ENCODE peak calls at places on chromosomes 13 and 19, in five cellular contexts. W is lung; V is CD4-positive, alpha-beta memory T cell; Y is GM23248; N is A549. U is an unnamed sample. For H3K4me1, the result is how much of the 10 kb centered on the place peaks cover.

GRCh38 chr13:79079351-79079839 is 326.7 kb downstream of the RBM26 start:
- DNase-seq in W (no peak), V (no peak), Y (no peak), N (no peak), U (no peak)

GRCh38 chr13:112249644-112250610 is 126.2 kb upstream of the SPACA7 start:
- DNase-seq in W (peak), V (no peak), Y (no peak), N (no peak), U (no peak)

GRCh38 chr19:1067341-1068103 is 555 bp downstream of the ARHGAP45 start:
- DNase-seq in W (no peak), V (peak), Y (no peak), N (no peak), U (peak)

GRCh38 chr13:51020600-51020999 is 90.5 kb downstream of the C13orf42 start:
- DNase-seq in W (no peak), V (no peak), Y (no peak), N (no peak), U (no peak)

GRCh38 chr13:27569405-27569804 is 50.9 kb downstream of the LNX2 start:
- DNase-seq in W (no peak), V (no peak), Y (no peak), N (no peak), U (no peak)

GRCh38 chr19:40567040-40567749 is 9.5 kb upstream of the SHKBP1 start:
- DNase-seq in W (no peak), V (no peak), Y (peak), N (peak), U (no peak)

GRCh38 chr13:46341112-46341711 is 45.8 kb downstream of the RUBCNL start:
- DNase-seq in W (no peak), V (no peak), Y (peak), N (no peak), U (no peak)

GRCh38 chr19:29378126-29378525 is 147.7 kb upstream of the VSTM2B start:
- DNase-seq in W (peak), V (no peak), Y (no peak), N (no peak), U (no peak)

GRCh38 chr13:50850445-50850844 is 7.0 kb upstream of the DLEU7 start:
- DNase-seq in W (no peak), V (no peak), Y (no peak), N (no peak), U (no peak)

GRCh38 chr19:41886761-41887710 is 4.1 kb downstream of the ARHGEF1 start:
- DNase-seq in W (no peak), V (peak), Y (no peak), N (no peak), U (peak)

GRCh38 chr13:93233997-93234416 is 7.4 kb downstream of the GPC6 start:
- DNase-seq in W (no peak), V (no peak), Y (no peak), N (peak), U (no peak)

GRCh38 chr13:89457977-89458376 is 1786.8 kb downstream of the SLITRK5 start:
- DNase-seq in W (no peak), V (no peak), Y (peak), N (peak), U (no peak)

GRCh38 chr13:31522431-31522830 is 216.9 kb upstream of the RXFP2 start:
- DNase-seq in W (no peak), V (no peak), Y (no peak), N (no peak), U (no peak)

GRCh38 chr19:33390120-33390907 is 16.8 kb downstream of the CEBPG start:
- DNase-seq in W (peak), V (no peak), Y (no peak), N (no peak), U (no peak)

GRCh38 chr13:113209880-113210421 is 538 bp downstream of the CUL4A start:
- DNase-seq in W (peak), V (peak), Y (peak), N (peak), U (peak)

GRCh38 chr13:25478186-25478585 is 106.4 kb downstream of the ATP8A2 start:
- DNase-seq in W (no peak), V (no peak), Y (no peak), N (peak), U (no peak)

GRCh38 chr19:27733551-27734266 is 1479.2 kb downstream of the UQCRFS1 start:
- DNase-seq in W (peak), V (no peak), Y (no peak), N (no peak), U (no peak)

GRCh38 chr19:50639121-50640112 is at the start of gene SYT3:
- DNase-seq in W (no peak), V (no peak), Y (peak), N (peak), U (no peak)

GRCh38 chr19:364496-365287 is 20.1 kb upstream of the MIER2 start:
- DNase-seq in W (no peak), V (no peak), Y (no peak), N (no peak), U (no peak)

GRCh38 chr13:24306632-24307031 is 2.7 kb upstream of the C1QTNF9 start:
- DNase-seq in W (no peak), V (no peak), Y (peak), N (no peak), U (no peak)

GRCh38 chr19:50928841-50929240 is 17.6 kb upstream of the KLK4 start:
- DNase-seq in W (no peak), V (no peak), Y (no peak), N (peak), U (no peak)

GRCh38 chr13:98022210-98022609 is 68.7 kb downstream of the IPO5 start:
- DNase-seq in W (peak), V (no peak), Y (peak), N (no peak), U (no peak)

GRCh38 chr19:19385900-19386339 is 19.6 kb upstream of the GATAD2A start:
- DNase-seq in W (peak), V (no peak), Y (no peak), N (no peak), U (no peak)

GRCh38 chr13:32314968-32315254 is 252 bp downstream of the ZAR1L start:
- DNase-seq in W (peak), V (peak), Y (peak), N (peak), U (peak)

GRCh38 chr19:12789904-12790619 is 1.2 kb upstream of the JUNB start:
- DNase-seq in W (peak), V (peak), Y (peak), N (peak), U (peak)

GRCh38 chr19:15934332-15935078 is at the start of gene CYP4F11:
- DNase-seq in W (no peak), V (no peak), Y (no peak), N (peak), U (no peak)

GRCh38 chr19:7506385-7507328 is 9.2 kb upstream of the ZNF358 start:
- DNase-seq in W (peak), V (peak), Y (peak), N (peak), U (no peak)

GRCh38 chr13:113724780-113725315 is 34.2 kb upstream of the TMEM255B start:
- DNase-seq in W (peak), V (peak), Y (peak), N (peak), U (peak)

GRCh38 chr19:16022251-16022650 is 54.0 kb upstream of the TPM4 start:
- DNase-seq in W (no peak), V (no peak), Y (no peak), N (no peak), U (no peak)

GRCh38 chr13:90630716-90631115 is 716.8 kb upstream of the MIR17HG start:
- DNase-seq in W (no peak), V (no peak), Y (no peak), N (no peak), U (no peak)

GRCh38 chr13:23743269-23743668 is 145.9 kb downstream of the MIPEP start:
- DNase-seq in W (no peak), V (peak), Y (no peak), N (peak), U (no peak)

GRCh38 chr13:99665716-99666115 is 164.4 kb downstream of the TM9SF2 start:
- DNase-seq in W (no peak), V (no peak), Y (no peak), N (no peak), U (no peak)

GRCh38 chr13:50392977-50393376 is 377.7 kb downstream of the KCNRG start:
- DNase-seq in W (no peak), V (no peak), Y (peak), N (no peak), U (no peak)

GRCh38 chr13:50124536-50125305 is 109.5 kb downstream of the KCNRG start:
- DNase-seq in W (no peak), V (peak), Y (peak), N (peak), U (peak)

GRCh38 chr19:50662442-50663279 is 13.4 kb downstream of the C19orf81 start:
- DNase-seq in W (no peak), V (no peak), Y (no peak), N (no peak), U (no peak)

GRCh38 chr13:97212540-97213146 is 9.5 kb upstream of the MBNL2 start:
- DNase-seq in W (no peak), V (no peak), Y (peak), N (peak), U (no peak)

GRCh38 chr13:112983042-112983305 is 14.0 kb downstream of the MCF2L start:
- DNase-seq in W (no peak), V (no peak), Y (no peak), N (no peak), U (no peak)

GRCh38 chr19:933553-933882 is 7.7 kb downstream of the ARID3A start:
- DNase-seq in W (no peak), V (no peak), Y (no peak), N (no peak), U (no peak)

GRCh38 chr19:49677901-49678674 is 1.0 kb downstream of the PRMT1 start:
- DNase-seq in W (peak), V (peak), Y (peak), N (peak), U (peak)

GRCh38 chr19:55014714-55015113 is 23.4 kb downstream of the GP6 start:
- DNase-seq in W (no peak), V (peak), Y (no peak), N (no peak), U (no peak)

GRCh38 chr19:55015126-55015525 is 22.9 kb downstream of the GP6 start:
- DNase-seq in W (no peak), V (no peak), Y (no peak), N (no peak), U (no peak)

GRCh38 chr19:55016017-55016416 is 22.0 kb downstream of the GP6 start:
- DNase-seq in W (no peak), V (no peak), Y (no peak), N (no peak), U (no peak)

GRCh38 chr19:55018216-55018615 is 19.8 kb downstream of the GP6 start:
- DNase-seq in W (no peak), V (no peak), Y (no peak), N (no peak), U (no peak)

GRCh38 chr19:55018633-55019032 is 19.4 kb downstream of the GP6 start:
- DNase-seq in W (no peak), V (no peak), Y (no peak), N (no peak), U (no peak)
- H3K4me3 ChIP-seq in W (no peak), V (no peak), Y (no peak), N (no peak), U (no peak)

GRCh38 chr19:17076539-17076919 is 952 bp downstream of the MYO9B start:
- DNase-seq in W (no peak), V (peak), Y (peak), N (no peak), U (no peak)
- H3K27ac ChIP-seq in W (peak), V (peak), Y (peak), N (peak), U (peak)

GRCh38 chr19:6017576-6017975 is 39.6 kb upstream of the RANBP3 start:
- DNase-seq in W (no peak), V (no peak), Y (no peak), N (no peak), U (no peak)
- H3K4me1 ChIP-seq in W (under half), V (under half), Y (under half), N (under half), U (under half)

GRCh38 chr19:56121180-56122167 is at the start of gene ZNF787:
- DNase-seq in W (peak), V (peak), Y (peak), N (peak), U (peak)
- H3K4me3 ChIP-seq in W (peak), V (peak), Y (peak), N (peak), U (peak)

DNA sequence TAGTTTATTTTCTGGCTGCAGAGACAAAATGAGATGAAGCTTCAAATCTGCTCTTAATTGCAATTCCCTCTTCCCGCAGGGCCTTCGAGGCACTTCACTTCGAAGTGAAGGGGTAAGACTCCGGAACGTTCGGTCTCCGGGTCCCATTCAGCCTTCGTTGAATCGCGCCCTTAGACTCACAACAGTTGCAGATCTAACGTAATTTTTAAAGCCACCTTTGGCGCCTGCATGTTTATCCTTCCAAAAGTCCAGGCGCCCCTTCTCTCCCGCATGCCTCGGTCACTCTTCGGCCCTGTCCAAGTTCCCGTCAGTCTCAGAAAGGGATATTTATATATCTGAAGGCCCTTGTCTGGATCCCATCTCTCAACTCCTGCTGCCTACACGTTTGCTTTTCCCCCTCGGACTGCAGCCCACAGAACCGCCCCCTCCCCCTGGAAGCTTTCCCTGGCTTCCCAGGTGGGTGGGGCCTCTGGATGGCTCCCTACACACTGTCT is 912 bp upstream of the KCTD12 start:
- DNase-seq in W (no peak), V (no peak), Y (no peak), N (no peak), U (no peak)
- H3K27ac ChIP-seq in W (peak), V (peak), Y (peak), N (no peak), U (no peak)

GRCh38 chr19:38695319-38695683 is 47.9 kb downstream of the ACTN4 start:
- DNase-seq in W (no peak), V (no peak), Y (no peak), N (no peak), U (no peak)
- H3K4me1 ChIP-seq in W (half or more), V (half or more), Y (under half), N (half or more), U (half or more)

DNA sequence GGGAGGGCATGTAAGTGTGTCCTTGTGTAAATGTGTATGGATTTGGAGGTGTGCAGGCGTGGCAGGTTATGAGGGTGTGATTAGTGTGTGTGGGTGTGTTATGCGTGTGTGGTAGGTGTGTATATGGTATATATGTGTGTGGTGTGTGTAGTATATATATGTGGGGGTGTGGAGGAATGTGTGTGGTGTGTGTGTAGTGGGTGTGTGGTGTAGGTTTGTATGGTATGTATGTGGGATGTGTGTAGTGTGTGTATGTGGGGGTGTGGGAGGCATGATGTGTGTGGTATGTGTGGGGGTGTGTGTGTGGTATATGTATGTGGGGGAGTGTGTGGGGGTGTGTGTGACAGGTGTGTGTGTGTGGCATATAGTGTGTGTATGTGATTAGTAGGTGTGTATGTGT is 104.2 kb downstream of the SLC7A1 start:
- DNase-seq in W (no peak), V (no peak), Y (no peak), N (no peak), U (no peak)
- H3K4me3 ChIP-seq in W (no peak), V (no peak), Y (no peak), N (no peak), U (no peak)

GRCh38 chr19:2629491-2630351 is 72.8 kb downstream of the GNG7 start:
- DNase-seq in W (no peak), V (no peak), Y (no peak), N (no peak), U (no peak)
- H3K27ac ChIP-seq in W (no peak), V (no peak), Y (no peak), N (peak), U (no peak)